ENCODE peak calls at places on chromosome 19, in eight cellular contexts. One of them, this sample, is unnamed.

GRCh38 chr19:49422407-49423277 is 599 bp downstream of the PTH2 start:
- DNase-seq in omental fat pad: no peak
- DNase-seq in HFF-Myc: no peak
- DNase-seq in fibroblast of pulmonary artery: peak
- DNase-seq in BJ: no peak
- DNase-seq in RWPE1: no peak
- DNase-seq in heart left ventricle: peak
- DNase-seq in fibroblast of mammary gland: peak
- DNase-seq in this sample: peak

GRCh38 chr19:55642153-55643002 is 1.1 kb upstream of the ZNF581 start:
- DNase-seq in fibroblast of pulmonary artery: no peak
- DNase-seq in heart left ventricle: no peak
- DNase-seq in RWPE1: no peak
- DNase-seq in BJ: no peak
- DNase-seq in fibroblast of mammary gland: no peak
- DNase-seq in omental fat pad: no peak
- DNase-seq in HFF-Myc: no peak
- DNase-seq in this sample: no peak

GRCh38 chr19:38698225-38699026 is 45.8 kb downstream of the CAPN12 start:
- DNase-seq in BJ: no peak
- DNase-seq in omental fat pad: no peak
- DNase-seq in RWPE1: no peak
- DNase-seq in HFF-Myc: no peak
- DNase-seq in fibroblast of mammary gland: no peak
- DNase-seq in heart left ventricle: no peak
- DNase-seq in fibroblast of pulmonary artery: no peak
- DNase-seq in this sample: no peak

GRCh38 chr19:11045536-11045935 is 43.7 kb upstream of the LDLR start:
- DNase-seq in BJ: no peak
- DNase-seq in omental fat pad: no peak
- DNase-seq in fibroblast of mammary gland: no peak
- DNase-seq in RWPE1: no peak
- DNase-seq in heart left ventricle: no peak
- DNase-seq in HFF-Myc: no peak
- DNase-seq in fibroblast of pulmonary artery: no peak
- DNase-seq in this sample: no peak

GRCh38 chr19:56217039-56217949 is 15.2 kb downstream of the ZSCAN5C start:
- DNase-seq in heart left ventricle: peak
- DNase-seq in fibroblast of mammary gland: peak
- DNase-seq in BJ: no peak
- DNase-seq in HFF-Myc: no peak
- DNase-seq in omental fat pad: no peak
- DNase-seq in fibroblast of pulmonary artery: peak
- DNase-seq in RWPE1: peak
- DNase-seq in this sample: peak

GRCh38 chr19:5080030-5080644 is 111.2 kb downstream of the KDM4B start:
- DNase-seq in BJ: no peak
- DNase-seq in HFF-Myc: no peak
- DNase-seq in omental fat pad: no peak
- DNase-seq in fibroblast of mammary gland: no peak
- DNase-seq in heart left ventricle: no peak
- DNase-seq in RWPE1: no peak
- DNase-seq in fibroblast of pulmonary artery: no peak
- DNase-seq in this sample: no peak

GRCh38 chr19:11445141-11445540 is 9.7 kb downstream of the PRKCSH start:
- DNase-seq in omental fat pad: no peak
- DNase-seq in heart left ventricle: no peak
- DNase-seq in HFF-Myc: no peak
- DNase-seq in BJ: no peak
- DNase-seq in fibroblast of mammary gland: no peak
- DNase-seq in RWPE1: no peak
- DNase-seq in fibroblast of pulmonary artery: no peak
- DNase-seq in this sample: no peak

GRCh38 chr19:45508931-45509691 is 1.8 kb downstream of the VASP start:
- DNase-seq in heart left ventricle: peak
- DNase-seq in omental fat pad: peak
- DNase-seq in BJ: no peak
- DNase-seq in fibroblast of mammary gland: peak
- DNase-seq in RWPE1: peak
- DNase-seq in fibroblast of pulmonary artery: peak
- DNase-seq in HFF-Myc: no peak
- DNase-seq in this sample: peak

GRCh38 chr19:35899547-35900214 is 659 bp downstream of the NFKBID start:
- DNase-seq in HFF-Myc: peak
- DNase-seq in omental fat pad: no peak
- DNase-seq in heart left ventricle: peak
- DNase-seq in RWPE1: peak
- DNase-seq in fibroblast of mammary gland: peak
- DNase-seq in BJ: no peak
- DNase-seq in fibroblast of pulmonary artery: peak
- DNase-seq in this sample: peak

GRCh38 chr19:35342430-35342829 is 5.3 kb upstream of the FFAR1 start:
- DNase-seq in BJ: no peak
- DNase-seq in fibroblast of pulmonary artery: no peak
- DNase-seq in heart left ventricle: no peak
- DNase-seq in HFF-Myc: no peak
- DNase-seq in RWPE1: no peak
- DNase-seq in omental fat pad: no peak
- DNase-seq in fibroblast of mammary gland: no peak
- DNase-seq in this sample: no peak

GRCh38 chr19:55283548-55284393 is at the start of gene BRSK1:
- DNase-seq in heart left ventricle: peak
- DNase-seq in omental fat pad: no peak
- DNase-seq in RWPE1: no peak
- DNase-seq in BJ: no peak
- DNase-seq in fibroblast of pulmonary artery: peak
- DNase-seq in HFF-Myc: no peak
- DNase-seq in fibroblast of mammary gland: peak
- DNase-seq in this sample: peak

GRCh38 chr19:42198676-42199439 is 18.6 kb downstream of the DEDD2 start:
- DNase-seq in RWPE1: no peak
- DNase-seq in heart left ventricle: no peak
- DNase-seq in fibroblast of pulmonary artery: no peak
- DNase-seq in BJ: no peak
- DNase-seq in HFF-Myc: no peak
- DNase-seq in omental fat pad: no peak
- DNase-seq in fibroblast of mammary gland: no peak
- DNase-seq in this sample: no peak

GRCh38 chr19:35167251-35168119 is 12.9 kb downstream of the FXYD5 start:
- DNase-seq in fibroblast of mammary gland: no peak
- DNase-seq in BJ: no peak
- DNase-seq in fibroblast of pulmonary artery: no peak
- DNase-seq in omental fat pad: no peak
- DNase-seq in HFF-Myc: no peak
- DNase-seq in RWPE1: no peak
- DNase-seq in heart left ventricle: no peak
- DNase-seq in this sample: no peak

GRCh38 chr19:30091456-30091855 is 149.4 kb downstream of the URI1 start:
- DNase-seq in HFF-Myc: no peak
- DNase-seq in fibroblast of pulmonary artery: no peak
- DNase-seq in heart left ventricle: no peak
- DNase-seq in fibroblast of mammary gland: no peak
- DNase-seq in RWPE1: no peak
- DNase-seq in BJ: no peak
- DNase-seq in omental fat pad: no peak
- DNase-seq in this sample: no peak

GRCh38 chr19:41784337-41785239 is 11.8 kb upstream of the CEACAM3 start:
- DNase-seq in fibroblast of pulmonary artery: no peak
- DNase-seq in BJ: no peak
- DNase-seq in heart left ventricle: no peak
- DNase-seq in omental fat pad: no peak
- DNase-seq in HFF-Myc: no peak
- DNase-seq in fibroblast of mammary gland: no peak
- DNase-seq in RWPE1: no peak
- DNase-seq in this sample: no peak

GRCh38 chr19:54063350-54064078 is at the start of gene VSTM1:
- DNase-seq in omental fat pad: no peak
- DNase-seq in heart left ventricle: no peak
- DNase-seq in RWPE1: no peak
- DNase-seq in fibroblast of pulmonary artery: no peak
- DNase-seq in fibroblast of mammary gland: no peak
- DNase-seq in BJ: no peak
- DNase-seq in HFF-Myc: no peak
- DNase-seq in this sample: no peak

GRCh38 chr19:41421973-41422372 is 5.2 kb downstream of the B3GNT8 start:
- DNase-seq in fibroblast of pulmonary artery: no peak
- DNase-seq in fibroblast of mammary gland: no peak
- DNase-seq in HFF-Myc: no peak
- DNase-seq in omental fat pad: no peak
- DNase-seq in heart left ventricle: no peak
- DNase-seq in BJ: no peak
- DNase-seq in RWPE1: no peak
- DNase-seq in this sample: no peak

GRCh38 chr19:34502582-34503545 is 21.3 kb downstream of the WTIP start:
- DNase-seq in HFF-Myc: no peak
- DNase-seq in BJ: no peak
- DNase-seq in fibroblast of pulmonary artery: no peak
- DNase-seq in heart left ventricle: no peak
- DNase-seq in RWPE1: no peak
- DNase-seq in fibroblast of mammary gland: peak
- DNase-seq in omental fat pad: no peak
- DNase-seq in this sample: no peak

GRCh38 chr19:13840751-13841338 is 36.1 kb upstream of the NANOS3 start:
- DNase-seq in heart left ventricle: no peak
- DNase-seq in HFF-Myc: no peak
- DNase-seq in BJ: no peak
- DNase-seq in RWPE1: no peak
- DNase-seq in fibroblast of mammary gland: no peak
- DNase-seq in omental fat pad: no peak
- DNase-seq in fibroblast of pulmonary artery: no peak
- DNase-seq in this sample: no peak

GRCh38 chr19:3146677-3147100 is 10.9 kb downstream of the GNA15 start:
- DNase-seq in heart left ventricle: no peak
- DNase-seq in BJ: no peak
- DNase-seq in omental fat pad: no peak
- DNase-seq in HFF-Myc: no peak
- DNase-seq in RWPE1: no peak
- DNase-seq in fibroblast of pulmonary artery: no peak
- DNase-seq in fibroblast of mammary gland: no peak
- DNase-seq in this sample: peak
- TF ChIP-seq CTCF in heart left ventricle: peak
- TF ChIP-seq CTCF in BJ: peak
- TF ChIP-seq CTCF in omental fat pad: no peak
- TF ChIP-seq CTCF in HFF-Myc: peak
- TF ChIP-seq CTCF in RWPE1: peak
- TF ChIP-seq CTCF in fibroblast of pulmonary artery: peak
- TF ChIP-seq CTCF in fibroblast of mammary gland: peak
- TF ChIP-seq CTCF in this sample: peak

GRCh38 chr19:52345162-52345561 is 9.1 kb downstream of the ZNF610 start:
- DNase-seq in fibroblast of mammary gland: no peak
- DNase-seq in HFF-Myc: no peak
- DNase-seq in BJ: no peak
- DNase-seq in RWPE1: no peak
- DNase-seq in omental fat pad: no peak
- DNase-seq in heart left ventricle: no peak
- DNase-seq in fibroblast of pulmonary artery: no peak
- DNase-seq in this sample: no peak

GRCh38 chr19:52343548-52343947 is 7.5 kb downstream of the ZNF610 start:
- DNase-seq in omental fat pad: peak
- DNase-seq in HFF-Myc: no peak
- DNase-seq in fibroblast of pulmonary artery: peak
- DNase-seq in heart left ventricle: peak
- DNase-seq in fibroblast of mammary gland: peak
- DNase-seq in RWPE1: no peak
- DNase-seq in BJ: no peak
- DNase-seq in this sample: peak
- TF ChIP-seq CTCF in omental fat pad: no peak
- TF ChIP-seq CTCF in HFF-Myc: peak
- TF ChIP-seq CTCF in fibroblast of pulmonary artery: peak
- TF ChIP-seq CTCF in heart left ventricle: peak
- TF ChIP-seq CTCF in fibroblast of mammary gland: peak
- TF ChIP-seq CTCF in RWPE1: no peak
- TF ChIP-seq CTCF in BJ: peak
- TF ChIP-seq CTCF in this sample: peak

GRCh38 chr19:1401138-1401888 is at the start of gene GAMT:
- DNase-seq in HFF-Myc: no peak
- DNase-seq in omental fat pad: no peak
- DNase-seq in heart left ventricle: peak
- DNase-seq in BJ: no peak
- DNase-seq in fibroblast of pulmonary artery: peak
- DNase-seq in RWPE1: no peak
- DNase-seq in fibroblast of mammary gland: no peak
- DNase-seq in this sample: peak

GRCh38 chr19:1397838-1398237 is 3.5 kb downstream of the GAMT start:
- DNase-seq in heart left ventricle: no peak
- DNase-seq in RWPE1: no peak
- DNase-seq in fibroblast of mammary gland: no peak
- DNase-seq in BJ: no peak
- DNase-seq in omental fat pad: no peak
- DNase-seq in fibroblast of pulmonary artery: no peak
- DNase-seq in HFF-Myc: no peak
- DNase-seq in this sample: no peak

GRCh38 chr19:1400281-1401137 is 833 bp downstream of the GAMT start:
- DNase-seq in omental fat pad: no peak
- DNase-seq in HFF-Myc: no peak
- DNase-seq in fibroblast of pulmonary artery: no peak
- DNase-seq in heart left ventricle: peak
- DNase-seq in RWPE1: no peak
- DNase-seq in fibroblast of mammary gland: peak
- DNase-seq in BJ: no peak
- DNase-seq in this sample: no peak

GRCh38 chr19:1399079-1399478 is 2.3 kb downstream of the GAMT start:
- DNase-seq in fibroblast of pulmonary artery: no peak
- DNase-seq in fibroblast of mammary gland: no peak
- DNase-seq in RWPE1: no peak
- DNase-seq in HFF-Myc: no peak
- DNase-seq in omental fat pad: no peak
- DNase-seq in BJ: no peak
- DNase-seq in heart left ventricle: no peak
- DNase-seq in this sample: no peak

GRCh38 chr19:1399745-1400144 is 1.6 kb downstream of the GAMT start:
- DNase-seq in RWPE1: no peak
- DNase-seq in heart left ventricle: peak
- DNase-seq in HFF-Myc: no peak
- DNase-seq in fibroblast of mammary gland: no peak
- DNase-seq in BJ: no peak
- DNase-seq in omental fat pad: no peak
- DNase-seq in fibroblast of pulmonary artery: no peak
- DNase-seq in this sample: no peak
- TF ChIP-seq CTCF in RWPE1: no peak
- TF ChIP-seq CTCF in heart left ventricle: no peak
- TF ChIP-seq CTCF in HFF-Myc: no peak
- TF ChIP-seq CTCF in fibroblast of mammary gland: no peak
- TF ChIP-seq CTCF in BJ: no peak
- TF ChIP-seq CTCF in omental fat pad: no peak
- TF ChIP-seq CTCF in fibroblast of pulmonary artery: no peak
- TF ChIP-seq CTCF in this sample: no peak

DNA sequence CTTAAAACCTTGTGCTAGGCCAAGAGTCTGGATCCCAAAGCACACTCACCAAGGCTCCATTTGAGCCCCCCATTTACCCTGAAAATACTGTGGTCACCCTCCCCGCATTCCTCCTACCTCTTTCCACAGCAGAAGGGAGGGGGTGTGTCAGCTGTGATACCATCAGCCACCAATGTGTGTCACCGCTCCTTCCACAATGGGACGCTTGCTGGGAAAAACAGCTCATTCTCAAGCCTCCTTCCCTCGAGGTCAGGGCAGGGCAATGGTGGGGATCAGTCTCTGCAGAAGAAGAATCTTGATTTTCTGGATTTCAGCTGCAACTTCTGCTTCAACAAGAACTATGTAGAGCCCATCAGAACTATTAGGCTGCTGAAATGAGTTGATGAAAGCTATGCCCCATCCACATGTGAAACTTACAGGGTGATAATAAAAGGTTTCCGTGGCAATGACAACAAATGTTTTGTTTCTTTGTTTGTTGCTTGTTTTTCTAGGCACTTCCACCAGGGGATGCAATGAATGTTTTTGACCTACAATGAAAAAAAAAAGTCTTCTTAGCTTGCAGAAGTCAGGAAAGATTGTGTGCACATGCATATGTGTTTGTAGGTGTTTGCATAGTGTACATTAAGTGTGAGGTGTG is 26.4 kb upstream of the ZNF507 start:
- DNase-seq in omental fat pad: no peak
- DNase-seq in BJ: no peak
- DNase-seq in heart left ventricle: no peak
- DNase-seq in fibroblast of pulmonary artery: peak
- DNase-seq in RWPE1: peak
- DNase-seq in HFF-Myc: no peak
- DNase-seq in fibroblast of mammary gland: no peak
- DNase-seq in this sample: peak
- TF ChIP-seq CTCF in omental fat pad: no peak
- TF ChIP-seq CTCF in BJ: no peak
- TF ChIP-seq CTCF in heart left ventricle: no peak
- TF ChIP-seq CTCF in fibroblast of pulmonary artery: peak
- TF ChIP-seq CTCF in RWPE1: no peak
- TF ChIP-seq CTCF in HFF-Myc: no peak
- TF ChIP-seq CTCF in fibroblast of mammary gland: peak
- TF ChIP-seq CTCF in this sample: no peak